ENCODE peak calls at places on chromosomes 1 and 21, in four cellular contexts. One of them, this sample, is unnamed.

GRCh38 chr1:2389644-2390043 is 1.7 kb downstream of the MORN1 start:
- DNase-seq in kidney tubule cell: no peak
- DNase-seq in stimulated activated CD8-positive, alpha-beta memory T cell treated with anti-CD3 and anti-CD28 coated beads, Interleukin-7, amount 100 ng/mL, for 1 hour: no peak
- DNase-seq in brain microvascular endothelial cell: no peak
- DNase-seq in this sample: no peak

GRCh38 chr21:35226960-35227741 is 178.0 kb upstream of the RUNX1 start:
- DNase-seq in kidney tubule cell: no peak
- DNase-seq in stimulated activated CD8-positive, alpha-beta memory T cell treated with anti-CD3 and anti-CD28 coated beads, Interleukin-7, amount 100 ng/mL, for 1 hour: no peak
- DNase-seq in brain microvascular endothelial cell: no peak
- DNase-seq in this sample: no peak

GRCh38 chr1:6475381-6476133 is 9.6 kb upstream of the TNFRSF25 start:
- DNase-seq in kidney tubule cell: peak; percentile 57
- DNase-seq in brain microvascular endothelial cell: no peak
- DNase-seq in stimulated activated CD8-positive, alpha-beta memory T cell treated with anti-CD3 and anti-CD28 coated beads, Interleukin-7, amount 100 ng/mL, for 1 hour: peak; percentile 56
- DNase-seq in this sample: no peak

GRCh38 chr1:20405893-20406604 is 80.0 kb downstream of the CAMK2N1 start:
- DNase-seq in stimulated activated CD8-positive, alpha-beta memory T cell treated with anti-CD3 and anti-CD28 coated beads, Interleukin-7, amount 100 ng/mL, for 1 hour: no peak
- DNase-seq in brain microvascular endothelial cell: peak; percentile 27
- DNase-seq in kidney tubule cell: no peak
- DNase-seq in this sample: peak; percentile 86

GRCh38 chr1:50548243-50548642 is 125.0 kb upstream of the DMRTA2 start:
- DNase-seq in stimulated activated CD8-positive, alpha-beta memory T cell treated with anti-CD3 and anti-CD28 coated beads, Interleukin-7, amount 100 ng/mL, for 1 hour: no peak
- DNase-seq in brain microvascular endothelial cell: no peak
- DNase-seq in kidney tubule cell: peak; percentile 25
- DNase-seq in this sample: no peak

GRCh38 chr1:236284291-236284711 is 2.5 kb upstream of the ERO1B start:
- DNase-seq in stimulated activated CD8-positive, alpha-beta memory T cell treated with anti-CD3 and anti-CD28 coated beads, Interleukin-7, amount 100 ng/mL, for 1 hour: no peak
- DNase-seq in kidney tubule cell: peak; percentile 16
- DNase-seq in brain microvascular endothelial cell: no peak
- DNase-seq in this sample: no peak

GRCh38 chr1:194361374-194362131 is 1175.1 kb upstream of the B3GALT2 start:
- DNase-seq in kidney tubule cell: no peak
- DNase-seq in brain microvascular endothelial cell: no peak
- DNase-seq in stimulated activated CD8-positive, alpha-beta memory T cell treated with anti-CD3 and anti-CD28 coated beads, Interleukin-7, amount 100 ng/mL, for 1 hour: no peak
- DNase-seq in this sample: no peak

GRCh38 chr1:53658489-53659230 is 80.3 kb downstream of the GLIS1 start:
- DNase-seq in kidney tubule cell: no peak
- DNase-seq in brain microvascular endothelial cell: no peak
- DNase-seq in stimulated activated CD8-positive, alpha-beta memory T cell treated with anti-CD3 and anti-CD28 coated beads, Interleukin-7, amount 100 ng/mL, for 1 hour: no peak
- DNase-seq in this sample: no peak

GRCh38 chr1:156115514-156116374 is 1.2 kb downstream of the LMNA start:
- DNase-seq in stimulated activated CD8-positive, alpha-beta memory T cell treated with anti-CD3 and anti-CD28 coated beads, Interleukin-7, amount 100 ng/mL, for 1 hour: no peak
- DNase-seq in kidney tubule cell: peak; percentile 83
- DNase-seq in brain microvascular endothelial cell: peak; percentile 62
- DNase-seq in this sample: peak; percentile 78

GRCh38 chr1:166083887-166084286 is 82.9 kb downstream of the FAM78B start:
- DNase-seq in brain microvascular endothelial cell: no peak
- DNase-seq in stimulated activated CD8-positive, alpha-beta memory T cell treated with anti-CD3 and anti-CD28 coated beads, Interleukin-7, amount 100 ng/mL, for 1 hour: no peak
- DNase-seq in kidney tubule cell: no peak
- DNase-seq in this sample: no peak

GRCh38 chr21:33685613-33686197 is 43.4 kb downstream of the ITSN1 start:
- DNase-seq in stimulated activated CD8-positive, alpha-beta memory T cell treated with anti-CD3 and anti-CD28 coated beads, Interleukin-7, amount 100 ng/mL, for 1 hour: no peak
- DNase-seq in brain microvascular endothelial cell: peak; percentile 41
- DNase-seq in kidney tubule cell: peak; percentile 62
- DNase-seq in this sample: peak; percentile 74

GRCh38 chr1:200846421-200846820 is 26.4 kb upstream of the GPR25 start:
- DNase-seq in kidney tubule cell: no peak
- DNase-seq in stimulated activated CD8-positive, alpha-beta memory T cell treated with anti-CD3 and anti-CD28 coated beads, Interleukin-7, amount 100 ng/mL, for 1 hour: no peak
- DNase-seq in brain microvascular endothelial cell: no peak
- DNase-seq in this sample: no peak

GRCh38 chr1:109497449-109498160 is 3.7 kb downstream of the CYB561D1 start:
- DNase-seq in kidney tubule cell: no peak
- DNase-seq in stimulated activated CD8-positive, alpha-beta memory T cell treated with anti-CD3 and anti-CD28 coated beads, Interleukin-7, amount 100 ng/mL, for 1 hour: no peak
- DNase-seq in brain microvascular endothelial cell: no peak
- DNase-seq in this sample: no peak

GRCh38 chr1:53128401-53128800 is 14.0 kb downstream of the SLC1A7 start:
- DNase-seq in kidney tubule cell: no peak
- DNase-seq in stimulated activated CD8-positive, alpha-beta memory T cell treated with anti-CD3 and anti-CD28 coated beads, Interleukin-7, amount 100 ng/mL, for 1 hour: no peak
- DNase-seq in brain microvascular endothelial cell: no peak
- DNase-seq in this sample: no peak

GRCh38 chr1:3313579-3313955 is 140.9 kb upstream of the ARHGEF16 start:
- DNase-seq in stimulated activated CD8-positive, alpha-beta memory T cell treated with anti-CD3 and anti-CD28 coated beads, Interleukin-7, amount 100 ng/mL, for 1 hour: no peak
- DNase-seq in kidney tubule cell: peak; percentile 65
- DNase-seq in brain microvascular endothelial cell: peak; percentile 83
- DNase-seq in this sample: peak; percentile 51

GRCh38 chr1:5835179-5835562 is 157.1 kb downstream of the NPHP4 start:
- DNase-seq in brain microvascular endothelial cell: no peak
- DNase-seq in kidney tubule cell: no peak
- DNase-seq in stimulated activated CD8-positive, alpha-beta memory T cell treated with anti-CD3 and anti-CD28 coated beads, Interleukin-7, amount 100 ng/mL, for 1 hour: no peak
- DNase-seq in this sample: no peak

GRCh38 chr21:44999428-44999971 is 59.7 kb downstream of the SLX9 start:
- DNase-seq in stimulated activated CD8-positive, alpha-beta memory T cell treated with anti-CD3 and anti-CD28 coated beads, Interleukin-7, amount 100 ng/mL, for 1 hour: no peak
- DNase-seq in kidney tubule cell: no peak
- DNase-seq in brain microvascular endothelial cell: no peak
- DNase-seq in this sample: no peak

GRCh38 chr1:75366595-75366994 is 232.4 kb downstream of the LHX8 start:
- DNase-seq in kidney tubule cell: no peak
- DNase-seq in stimulated activated CD8-positive, alpha-beta memory T cell treated with anti-CD3 and anti-CD28 coated beads, Interleukin-7, amount 100 ng/mL, for 1 hour: no peak
- DNase-seq in brain microvascular endothelial cell: no peak
- DNase-seq in this sample: no peak

GRCh38 chr1:226953175-226953800 is 13.2 kb downstream of the COQ8A start:
- DNase-seq in stimulated activated CD8-positive, alpha-beta memory T cell treated with anti-CD3 and anti-CD28 coated beads, Interleukin-7, amount 100 ng/mL, for 1 hour: no peak
- DNase-seq in kidney tubule cell: no peak
- DNase-seq in brain microvascular endothelial cell: no peak
- DNase-seq in this sample: no peak

GRCh38 chr1:3064296-3064850 is 4.6 kb upstream of the PRDM16 start:
- DNase-seq in stimulated activated CD8-positive, alpha-beta memory T cell treated with anti-CD3 and anti-CD28 coated beads, Interleukin-7, amount 100 ng/mL, for 1 hour: no peak
- DNase-seq in kidney tubule cell: no peak
- DNase-seq in brain microvascular endothelial cell: no peak
- DNase-seq in this sample: no peak

GRCh38 chr1:232149302-232150201 is 480.4 kb downstream of the SIPA1L2 start:
- DNase-seq in kidney tubule cell: no peak
- DNase-seq in brain microvascular endothelial cell: peak; percentile 82
- DNase-seq in stimulated activated CD8-positive, alpha-beta memory T cell treated with anti-CD3 and anti-CD28 coated beads, Interleukin-7, amount 100 ng/mL, for 1 hour: no peak
- DNase-seq in this sample: peak; percentile 66

GRCh38 chr1:40383488-40384412 is 10.2 kb downstream of the SMAP2 start:
- DNase-seq in brain microvascular endothelial cell: no peak
- DNase-seq in kidney tubule cell: no peak
- DNase-seq in stimulated activated CD8-positive, alpha-beta memory T cell treated with anti-CD3 and anti-CD28 coated beads, Interleukin-7, amount 100 ng/mL, for 1 hour: no peak
- DNase-seq in this sample: no peak

GRCh38 chr1:5227114-5227513 is 572.7 kb downstream of the AJAP1 start:
- DNase-seq in stimulated activated CD8-positive, alpha-beta memory T cell treated with anti-CD3 and anti-CD28 coated beads, Interleukin-7, amount 100 ng/mL, for 1 hour: no peak
- DNase-seq in brain microvascular endothelial cell: no peak
- DNase-seq in kidney tubule cell: no peak
- DNase-seq in this sample: no peak

GRCh38 chr1:107139833-107140702 is 771 bp upstream of the NTNG1 start:
- DNase-seq in brain microvascular endothelial cell: peak; percentile 19
- DNase-seq in kidney tubule cell: peak; percentile 84
- DNase-seq in stimulated activated CD8-positive, alpha-beta memory T cell treated with anti-CD3 and anti-CD28 coated beads, Interleukin-7, amount 100 ng/mL, for 1 hour: no peak
- DNase-seq in this sample: peak; percentile 48

GRCh38 chr1:210647406-210648333 is 319.0 kb downstream of the HHAT start:
- DNase-seq in brain microvascular endothelial cell: peak; percentile 56
- DNase-seq in stimulated activated CD8-positive, alpha-beta memory T cell treated with anti-CD3 and anti-CD28 coated beads, Interleukin-7, amount 100 ng/mL, for 1 hour: no peak
- DNase-seq in kidney tubule cell: peak; percentile 56
- DNase-seq in this sample: peak; percentile 70

GRCh38 chr1:31715873-31716220 is 12.0 kb upstream of the COL16A1 start:
- DNase-seq in brain microvascular endothelial cell: no peak
- DNase-seq in stimulated activated CD8-positive, alpha-beta memory T cell treated with anti-CD3 and anti-CD28 coated beads, Interleukin-7, amount 100 ng/mL, for 1 hour: no peak
- DNase-seq in kidney tubule cell: no peak
- DNase-seq in this sample: no peak

GRCh38 chr1:117128323-117129079 is 7.0 kb upstream of the TRIM45 start:
- DNase-seq in kidney tubule cell: peak; percentile 53
- DNase-seq in brain microvascular endothelial cell: no peak
- DNase-seq in stimulated activated CD8-positive, alpha-beta memory T cell treated with anti-CD3 and anti-CD28 coated beads, Interleukin-7, amount 100 ng/mL, for 1 hour: no peak
- DNase-seq in this sample: peak; percentile 62

GRCh38 chr1:154329152-154329521 is 3.8 kb downstream of the ATP8B2 start:
- DNase-seq in brain microvascular endothelial cell: peak; percentile 49
- DNase-seq in kidney tubule cell: no peak
- DNase-seq in stimulated activated CD8-positive, alpha-beta memory T cell treated with anti-CD3 and anti-CD28 coated beads, Interleukin-7, amount 100 ng/mL, for 1 hour: no peak
- DNase-seq in this sample: no peak

GRCh38 chr1:41955461-41956159 is 36.9 kb upstream of the HIVEP3 start:
- DNase-seq in stimulated activated CD8-positive, alpha-beta memory T cell treated with anti-CD3 and anti-CD28 coated beads, Interleukin-7, amount 100 ng/mL, for 1 hour: no peak
- DNase-seq in kidney tubule cell: peak; percentile 100
- DNase-seq in brain microvascular endothelial cell: peak; percentile 89
- DNase-seq in this sample: peak; percentile 94

GRCh38 chr21:44414291-44415072 is 40.8 kb upstream of the LRRC3 start:
- DNase-seq in brain microvascular endothelial cell: no peak
- DNase-seq in kidney tubule cell: no peak
- DNase-seq in stimulated activated CD8-positive, alpha-beta memory T cell treated with anti-CD3 and anti-CD28 coated beads, Interleukin-7, amount 100 ng/mL, for 1 hour: no peak
- DNase-seq in this sample: no peak

GRCh38 chr1:95323117-95323516 is 89.1 kb downstream of the RWDD3 start:
- DNase-seq in brain microvascular endothelial cell: peak; percentile 2
- DNase-seq in stimulated activated CD8-positive, alpha-beta memory T cell treated with anti-CD3 and anti-CD28 coated beads, Interleukin-7, amount 100 ng/mL, for 1 hour: no peak
- DNase-seq in kidney tubule cell: no peak
- DNase-seq in this sample: peak; percentile 13